ENCODE peak calls at places on chromosomes 2 and 18, in eight cellular contexts. D is PC-3; K is fibroblast of lung; L is right atrium auricular region; T is tibial artery; A is endodermal cell; Q is CD4-positive, alpha-beta T cell; S is coronary artery. M is an unnamed sample.

GRCh38 chr2:43098065-43098464 is 128.3 kb downstream of the ZFP36L2 start:
- DNase-seq in A (peak), D (no peak), L (no peak), S (no peak), T (no peak), Q (no peak), K (no peak), M (no peak)

GRCh38 chr2:164972216-164972615 is 16.9 kb upstream of the SLC38A11 start:
- DNase-seq in T (no peak), A (no peak), D (no peak), S (no peak), Q (no peak), K (no peak), L (no peak), M (no peak)

GRCh38 chr2:223050900-223051299 is 1.1 kb upstream of the KCNE4 start:
- DNase-seq in Q (no peak), L (no peak), A (no peak), S (no peak), T (no peak), D (no peak), K (peak), M (no peak)

GRCh38 chr2:1936411-1936980 is 192.2 kb upstream of the PXDN start:
- DNase-seq in T (no peak), D (no peak), A (peak), Q (no peak), S (no peak), L (peak), K (no peak), M (no peak)

GRCh38 chr18:500230-500555 is 308 bp downstream of the COLEC12 start:
- DNase-seq in S (no peak), D (no peak), K (no peak), L (no peak), Q (no peak), T (no peak), A (peak), M (peak)

GRCh38 chr2:20190170-20190569 is 34.8 kb downstream of the SDC1 start:
- DNase-seq in K (no peak), A (peak), D (no peak), Q (no peak), T (no peak), L (no peak), S (no peak), M (no peak)

GRCh38 chr2:28394331-28394877 is 1.7 kb downstream of the FOSL2 start:
- DNase-seq in L (no peak), A (no peak), D (peak), Q (no peak), K (peak), S (no peak), T (peak), M (peak)

GRCh38 chr2:173355132-173355865 is 627 bp downstream of the CDCA7 start:
- DNase-seq in S (no peak), A (peak), L (no peak), Q (peak), T (no peak), D (peak), K (peak), M (peak)

GRCh38 chr18:3186678-3187658 is 32.8 kb downstream of the MYOM1 start:
- DNase-seq in Q (no peak), L (no peak), A (no peak), D (peak), T (no peak), K (peak), S (no peak), M (peak)

GRCh38 chr2:31033032-31033431 is 105.2 kb downstream of the GALNT14 start:
- DNase-seq in L (no peak), A (peak), K (no peak), Q (no peak), S (peak), D (no peak), T (no peak), M (no peak)

GRCh38 chr2:190441564-190441963 is 33.4 kb downstream of the MFSD6 start:
- DNase-seq in A (peak), L (no peak), T (no peak), S (no peak), D (no peak), K (no peak), Q (no peak), M (no peak)

GRCh38 chr18:62788891-62789290 is 73.5 kb downstream of the PHLPP1 start:
- DNase-seq in K (no peak), S (no peak), D (peak), A (no peak), L (no peak), Q (no peak), T (no peak), M (peak)

GRCh38 chr2:216348909-216349308 is 23.4 kb downstream of the MARCHF4 start:
- DNase-seq in S (no peak), Q (no peak), T (no peak), D (peak), A (no peak), L (no peak), K (peak), M (no peak)

GRCh38 chr2:98894331-98895000 is 41.6 kb downstream of the CRACDL start:
- DNase-seq in S (no peak), A (no peak), K (no peak), Q (no peak), D (no peak), L (no peak), T (no peak), M (no peak)

GRCh38 chr2:229434131-229434530 is 163.0 kb upstream of the PID1 start:
- DNase-seq in L (no peak), Q (no peak), K (no peak), T (no peak), D (peak), A (no peak), S (no peak), M (no peak)

GRCh38 chr18:67574749-67575148 is 58.2 kb upstream of the DSEL start:
- DNase-seq in S (no peak), Q (no peak), A (no peak), L (no peak), T (no peak), K (no peak), D (no peak), M (no peak)

DNA sequence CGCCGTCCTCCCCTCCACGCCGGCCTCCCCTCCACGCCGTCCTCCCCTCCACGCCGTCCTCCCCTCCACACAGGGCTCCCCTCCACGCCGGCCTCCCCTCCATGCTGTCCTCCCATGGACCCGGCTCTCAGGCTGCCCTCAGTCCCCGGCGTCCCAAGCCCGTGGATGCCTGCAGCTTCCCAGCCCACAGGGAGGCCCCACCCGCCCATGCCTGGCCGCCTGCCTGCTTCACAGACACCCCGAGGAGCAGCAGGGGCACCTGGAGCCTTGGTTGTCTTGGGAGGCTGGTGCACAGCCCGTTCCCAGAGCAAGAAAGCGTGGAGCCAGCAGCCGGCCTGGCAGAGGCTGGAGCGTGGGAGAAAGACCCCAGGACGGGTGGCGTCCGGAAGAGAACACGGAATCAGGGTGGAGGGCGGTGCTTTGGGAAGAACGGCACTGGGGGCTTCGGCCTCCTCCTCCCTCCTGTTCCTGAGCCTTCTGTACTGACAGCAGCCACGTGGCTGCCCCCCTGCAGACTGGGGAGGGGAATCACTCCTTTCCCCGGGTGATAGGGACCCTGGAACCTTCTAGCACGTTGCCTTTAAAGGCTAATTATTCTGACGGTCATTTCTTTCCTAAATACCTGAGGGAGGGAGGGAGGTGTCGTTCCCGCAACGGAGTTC is 26.2 kb upstream of the KCNG2 start:
- DNase-seq in L (no peak), Q (no peak), D (no peak), K (no peak), A (peak), S (no peak), T (no peak), M (no peak)
- TF ChIP-seq CTCF in L (no peak), Q (no peak), D (no peak), K (no peak), A (no peak), S (no peak), T (no peak), M (no peak)

GRCh38 chr2:198316852-198317395 is 512.5 kb downstream of the PLCL1 start:
- DNase-seq in T (no peak), Q (no peak), S (no peak), A (no peak), D (no peak), L (no peak), K (no peak), M (no peak)
- H3K27ac ChIP-seq in T (no peak), Q (no peak), S (no peak), A (no peak), D (no peak), L (no peak), K (no peak), M (no peak)

GRCh38 chr18:6763524-6763923 is 34.0 kb downstream of the ARHGAP28 start:
- DNase-seq in D (no peak), T (no peak), A (no peak), Q (no peak), L (no peak), K (no peak), S (no peak), M (no peak)

GRCh38 chr18:6764382-6764781 is 34.9 kb downstream of the ARHGAP28 start:
- DNase-seq in T (no peak), K (no peak), A (no peak), D (no peak), L (no peak), S (no peak), Q (no peak), M (no peak)

GRCh38 chr18:6755107-6755506 is 25.6 kb downstream of the ARHGAP28 start:
- DNase-seq in S (no peak), L (no peak), K (no peak), D (peak), T (no peak), Q (no peak), A (no peak), M (no peak)

GRCh38 chr18:6757966-6758365 is 28.4 kb downstream of the ARHGAP28 start:
- DNase-seq in L (no peak), A (no peak), T (no peak), S (no peak), Q (no peak), D (peak), K (no peak), M (no peak)

GRCh38 chr18:6759579-6759978 is 30.1 kb downstream of the ARHGAP28 start:
- DNase-seq in A (no peak), S (no peak), K (no peak), D (no peak), T (no peak), Q (no peak), L (no peak), M (no peak)
- TF ChIP-seq CTCF in A (no peak), S (no peak), K (no peak), D (no peak), T (no peak), Q (no peak), L (no peak), M (no peak)

GRCh38 chr2:88834866-88835265 is 143.4 kb downstream of the RPIA start:
- DNase-seq in L (no peak), K (no peak), Q (no peak), D (no peak), A (no peak), T (no peak), S (no peak), M (no peak)
- H3K27ac ChIP-seq in L (no peak), K (no peak), Q (no peak), D (no peak), A (no peak), T (no peak), S (no peak), M (no peak)

GRCh38 chr2:114769991-114770390 is 327.6 kb downstream of the DPP10 start:
- DNase-seq in L (no peak), K (no peak), Q (no peak), T (no peak), S (no peak), A (no peak), D (no peak), M (no peak)
- TF ChIP-seq CTCF in L (no peak), K (no peak), Q (no peak), T (no peak), S (no peak), A (no peak), D (no peak), M (no peak)

GRCh38 chr18:60754413-60754812 is 381.8 kb upstream of the MC4R start:
- DNase-seq in K (no peak), T (no peak), D (no peak), Q (no peak), L (no peak), S (no peak), A (no peak), M (no peak)

GRCh38 chr18:60755134-60755533 is 382.6 kb upstream of the MC4R start:
- DNase-seq in D (no peak), K (no peak), T (no peak), Q (no peak), S (no peak), L (no peak), A (no peak), M (no peak)

GRCh38 chr18:60753753-60754152 is 381.2 kb upstream of the MC4R start:
- DNase-seq in S (no peak), A (no peak), K (no peak), T (no peak), D (no peak), L (no peak), Q (no peak), M (no peak)
- H3K27ac ChIP-seq in S (no peak), A (no peak), K (no peak), T (no peak), D (no peak), L (no peak), Q (no peak), M (no peak)

DNA sequence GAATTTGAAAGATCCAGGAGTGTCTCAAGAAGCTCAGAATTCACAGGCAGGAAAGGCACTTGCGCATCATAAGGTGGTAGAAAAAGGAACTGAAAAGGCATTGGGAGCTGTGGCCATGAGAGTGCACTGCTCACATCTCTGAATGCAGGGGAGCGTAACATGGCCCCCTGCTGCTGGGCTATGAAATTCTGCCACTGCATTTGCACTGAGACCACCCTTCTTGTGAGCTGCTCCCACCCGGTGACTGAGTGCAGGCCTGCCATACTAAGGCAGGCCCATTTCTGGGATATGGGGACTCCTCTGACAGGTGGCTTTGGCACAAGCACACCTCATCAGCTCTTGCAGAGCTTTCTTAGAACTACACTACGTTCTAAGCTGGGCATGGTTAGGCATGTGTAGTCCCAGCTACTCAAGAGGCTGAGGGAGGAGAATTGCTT is 25.3 kb upstream of the STARD7 start:
- DNase-seq in L (no peak), K (no peak), T (no peak), D (no peak), Q (no peak), A (no peak), S (no peak), M (no peak)
- TF ChIP-seq CTCF in L (no peak), K (no peak), T (no peak), D (no peak), Q (no peak), A (no peak), S (no peak), M (no peak)